ENCODE peak calls at places on chromosome 21, in seven cellular contexts. R, X, D, F, Y, O and K are unnamed samples.

GRCh38 chr21:42309753-42310213 is 5.4 kb downstream of the TFF3 start:
- DNase-seq in R (no peak), X (peak; percentile 5), D (peak; percentile 75), F (peak; percentile 77), Y (peak; percentile 80), O (peak; percentile 12), K (peak; percentile 17)

GRCh38 chr21:43588957-43589356 is 70.3 kb downstream of the HSF2BP start:
- DNase-seq in R (no peak), X (no peak), D (no peak), F (no peak), Y (no peak), O (no peak), K (no peak)

GRCh38 chr21:14482165-14482564 is 64.0 kb downstream of the SAMSN1 start:
- DNase-seq in R (no peak), X (no peak), D (no peak), F (no peak), Y (no peak), O (no peak), K (no peak)

GRCh38 chr21:15042531-15042930 is 22.3 kb downstream of the NRIP1 start:
- DNase-seq in R (no peak), X (no peak), D (no peak), F (no peak), Y (no peak), O (no peak), K (no peak)

GRCh38 chr21:18725653-18726052 is 322.1 kb upstream of the TMPRSS15 start:
- DNase-seq in R (no peak), X (no peak), D (no peak), F (no peak), Y (no peak), O (no peak), K (no peak)

GRCh38 chr21:41622831-41623548 is 115.0 kb upstream of the TMPRSS2 start:
- DNase-seq in R (no peak), X (peak; percentile 53), D (no peak), F (no peak), Y (no peak), O (peak; percentile 65), K (no peak)

GRCh38 chr21:20997633-20998455 is at the start of gene NCAM2:
- DNase-seq in R (peak; percentile 44), X (peak; percentile 76), D (peak; percentile 80), F (peak; percentile 78), Y (no peak), O (peak; percentile 66), K (peak; percentile 4)

GRCh38 chr21:46355161-46356004 is 31.4 kb downstream of the PCNT start:
- DNase-seq in R (no peak), X (no peak), D (no peak), F (peak; percentile 65), Y (no peak), O (no peak), K (no peak)

GRCh38 chr21:17610862-17611261 is 1.8 kb downstream of the BTG3 start:
- DNase-seq in R (no peak), X (peak; percentile 11), D (no peak), F (no peak), Y (no peak), O (peak; percentile 10), K (no peak)

GRCh38 chr21:36463991-36464390 is 15.9 kb downstream of the CLDN14 start:
- DNase-seq in R (no peak), X (no peak), D (peak; percentile 69), F (no peak), Y (no peak), O (no peak), K (no peak)

GRCh38 chr21:44294391-44295162 is 5.3 kb upstream of the PFKL start:
- DNase-seq in R (no peak), X (peak; percentile 7), D (peak; percentile 92), F (peak; percentile 92), Y (no peak), O (peak; percentile 68), K (no peak)

GRCh38 chr21:29208666-29209059 is 78.2 kb downstream of the MAP3K7CL start:
- DNase-seq in R (no peak), X (peak; percentile 93), D (no peak), F (no peak), Y (no peak), O (peak; percentile 85), K (peak; percentile 46)

GRCh38 chr21:17053321-17053720 is 459.5 kb upstream of the CXADR start:
- DNase-seq in R (no peak), X (no peak), D (no peak), F (no peak), Y (no peak), O (no peak), K (no peak)

GRCh38 chr21:29821230-29821629 is 118.6 kb downstream of the GRIK1 start:
- DNase-seq in R (no peak), X (no peak), D (no peak), F (no peak), Y (no peak), O (no peak), K (no peak)

GRCh38 chr21:40714516-40714915 is 132.4 kb downstream of the DSCAM start:
- DNase-seq in R (no peak), X (no peak), D (no peak), F (no peak), Y (no peak), O (no peak), K (peak; percentile 64)

GRCh38 chr21:46551636-46552241 is 53.1 kb downstream of the S100B start:
- DNase-seq in R (no peak), X (no peak), D (no peak), F (peak; percentile 53), Y (no peak), O (no peak), K (no peak)

GRCh38 chr21:34580181-34580700 is 34.7 kb downstream of the RCAN1 start:
- DNase-seq in R (no peak), X (no peak), D (no peak), F (no peak), Y (no peak), O (peak; percentile 5), K (peak; percentile 70)

GRCh38 chr21:16554522-16554921 is 824.7 kb downstream of the USP25 start:
- DNase-seq in R (no peak), X (no peak), D (no peak), F (no peak), Y (no peak), O (no peak), K (no peak)

GRCh38 chr21:37060296-37060695 is 12.6 kb downstream of the PIGP start:
- DNase-seq in R (no peak), X (peak; percentile 98), D (no peak), F (peak; percentile 63), Y (no peak), O (peak; percentile 99), K (peak; percentile 95)

GRCh38 chr21:30842990-30843389 is 13.4 kb upstream of the KRTAP7-1 start:
- DNase-seq in R (no peak), X (no peak), D (no peak), F (no peak), Y (no peak), O (no peak), K (no peak)
- TF ChIP-seq CTCF in R (no peak), X (no peak), D (no peak), F (no peak), Y (no peak), O (no peak), K (no peak)

DNA sequence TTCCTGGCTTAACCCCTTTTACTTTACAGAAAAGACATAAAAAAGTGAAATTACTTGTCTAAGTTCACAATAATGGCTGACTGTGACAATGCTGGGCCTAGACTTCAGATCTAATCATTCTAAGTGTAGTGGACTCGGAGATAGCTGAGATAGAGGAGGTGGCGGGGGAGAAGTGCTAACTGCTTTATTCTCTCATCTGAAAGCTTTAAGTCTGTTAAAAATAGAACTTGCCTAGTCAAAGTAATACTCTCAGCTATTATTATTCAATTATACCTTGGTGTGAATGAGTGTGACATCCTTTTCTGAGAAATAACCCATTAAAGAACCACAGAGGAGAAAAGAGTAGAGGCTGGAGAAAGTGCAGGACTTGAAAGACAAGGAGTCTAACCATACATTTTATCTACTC is 96.1 kb upstream of the OLIG2 start:
- DNase-seq in R (no peak), X (no peak), D (no peak), F (no peak), Y (no peak), O (no peak), K (no peak)
- H3K4me3 ChIP-seq in R (no peak overlapping the region), X (no peak overlapping the region), D (no peak overlapping the region), F (no peak overlapping the region), Y (no peak overlapping the region), O (no peak overlapping the region), K (no peak overlapping the region)

GRCh38 chr21:45319461-45320211 is 31.9 kb upstream of the POFUT2 start:
- DNase-seq in R (no peak), X (peak; percentile 77), D (peak; percentile 83), F (peak; percentile 71), Y (no peak), O (no peak), K (no peak)
- TF ChIP-seq CTCF in R (no peak), X (no peak), D (no peak), F (no peak), Y (no peak), O (no peak), K (no peak)

GRCh38 chr21:31553926-31554325 is 105.6 kb upstream of the SOD1 start:
- DNase-seq in R (no peak), X (no peak), D (peak; percentile 11), F (no peak), Y (no peak), O (no peak), K (no peak)

GRCh38 chr21:31552826-31553225 is 106.7 kb upstream of the SOD1 start:
- DNase-seq in R (no peak), X (no peak), D (peak; percentile 6), F (no peak), Y (no peak), O (no peak), K (no peak)

GRCh38 chr21:31553461-31553860 is 106.0 kb upstream of the SOD1 start:
- DNase-seq in R (no peak), X (no peak), D (peak; percentile 30), F (no peak), Y (no peak), O (no peak), K (no peak)

GRCh38 chr21:31555741-31556191 is 103.7 kb upstream of the SOD1 start:
- DNase-seq in R (no peak), X (no peak), D (peak; percentile 1), F (no peak), Y (no peak), O (no peak), K (no peak)

GRCh38 chr21:31554511-31555022 is 104.9 kb upstream of the SOD1 start:
- DNase-seq in R (no peak), X (peak; percentile 5), D (peak; percentile 3), F (no peak), Y (no peak), O (peak; percentile 21), K (peak; percentile 58)
- H3K4me3 ChIP-seq in R (no peak overlapping the region), X (no peak overlapping the region), D (no peak overlapping the region), F (no peak overlapping the region), Y (no peak overlapping the region), O (no peak overlapping the region), K (no peak overlapping the region)

GRCh38 chr21:39674794-39675193 is 62.1 kb downstream of the B3GALT5 start:
- DNase-seq in R (no peak), X (no peak), D (no peak), F (no peak), Y (no peak), O (no peak), K (no peak)

GRCh38 chr21:39673163-39673562 is 60.4 kb downstream of the B3GALT5 start:
- DNase-seq in R (no peak), X (no peak), D (no peak), F (no peak), Y (no peak), O (no peak), K (no peak)

GRCh38 chr21:39673736-39674135 is 61.0 kb downstream of the B3GALT5 start:
- DNase-seq in R (no peak), X (no peak), D (no peak), F (no peak), Y (no peak), O (no peak), K (no peak)

GRCh38 chr21:39675595-39675994 is 62.9 kb downstream of the B3GALT5 start:
- DNase-seq in R (no peak), X (no peak), D (no peak), F (no peak), Y (no peak), O (no peak), K (no peak)

GRCh38 chr21:39676054-39676771 is 63.5 kb downstream of the B3GALT5 start:
- DNase-seq in R (no peak), X (no peak), D (no peak), F (no peak), Y (no peak), O (peak; percentile 19), K (peak; percentile 87)
- TF ChIP-seq CTCF in R (no peak), X (no peak), D (no peak), F (no peak), Y (no peak), O (no peak), K (no peak)